ENCODE peak calls at places on chromosomes 2 and 18, in five cellular contexts. X, Y, E, D and R are unnamed samples.

GRCh38 chr18:63206433-63207153 is 113.0 kb downstream of the BCL2 start:
- DNase-seq in Y (no peak), X (no peak), D (no peak), E (no peak), R (no peak)

GRCh38 chr2:12303181-12304030 is 413.3 kb upstream of the TRIB2 start:
- DNase-seq in X (peak), D (peak), E (no peak), Y (peak), R (no peak)

GRCh38 chr2:160719116-160719515 is 225.5 kb upstream of the RBMS1 start:
- DNase-seq in D (no peak), X (no peak), E (no peak), Y (no peak), R (no peak)

GRCh38 chr2:92072461-92073035 is 2798.7 kb upstream of the TEKT4 start:
- DNase-seq in Y (no peak), X (no peak), E (no peak), D (no peak), R (no peak)

GRCh38 chr2:100903534-100904258 is 83.8 kb downstream of the NPAS2 start:
- DNase-seq in Y (no peak), E (no peak), X (no peak), D (no peak), R (no peak)

GRCh38 chr2:62042944-62043343 is 137.5 kb downstream of the COMMD1 start:
- DNase-seq in Y (no peak), E (no peak), X (no peak), D (no peak), R (no peak)

GRCh38 chr18:45014047-45014501 is 333.4 kb downstream of the SETBP1 start:
- DNase-seq in Y (no peak), X (no peak), D (peak), E (no peak), R (no peak)

GRCh38 chr2:71603311-71603794 is 150.0 kb downstream of the DYSF start:
- DNase-seq in X (no peak), Y (no peak), E (peak), D (no peak), R (no peak)

GRCh38 chr2:150646746-150647145 is 159.3 kb upstream of the RND3 start:
- DNase-seq in X (no peak), D (no peak), Y (no peak), E (no peak), R (no peak)